ENCODE peak calls at places on chromosomes 1 and 21, in nine cellular contexts. J is DND-41; T is AG20443; I is fibroblast of lung; E is glutamatergic neuron; D is ELR; S is stimulated activated CD4-positive, alpha-beta T cell treated with anti-CD3 and anti-CD28 coated beads, Interleukin-2, amount 100 ng/mL, for 48 hours; P is colonic mucosa; O is NCI-H1417. Y is an unnamed sample.

GRCh38 chr1:14626869-14627607 is 28.6 kb downstream of the KAZN start:
- DNase-seq in J (peak), T (peak), I (peak), E (peak), D (no peak), S (no peak), P (peak), O (no peak), Y (no peak)

GRCh38 chr1:232213928-232214327 is 416.0 kb downstream of the SIPA1L2 start:
- DNase-seq in J (no peak), T (no peak), I (no peak), E (no peak), D (no peak), S (no peak), P (no peak), O (no peak), Y (no peak)

GRCh38 chr1:183070923-183071618 is 47.9 kb downstream of the LAMC1 start:
- DNase-seq in J (peak), T (peak), I (peak), E (no peak), D (peak), S (no peak), P (no peak), O (no peak), Y (no peak)

GRCh38 chr1:182507685-182508084 is 57.7 kb downstream of the RGSL1 start:
- DNase-seq in J (no peak), T (no peak), I (no peak), E (no peak), D (no peak), S (no peak), P (peak), O (peak), Y (no peak)

GRCh38 chr1:2330511-2331199 is 60.7 kb downstream of the MORN1 start:
- DNase-seq in J (no peak), T (peak), I (peak), E (no peak), D (peak), S (no peak), P (no peak), O (no peak), Y (no peak)

GRCh38 chr1:231867607-231868006 is 241.0 kb downstream of the DISC1 start:
- DNase-seq in J (no peak), T (no peak), I (peak), E (no peak), D (no peak), S (no peak), P (no peak), O (no peak), Y (no peak)

GRCh38 chr1:98086796-98087195 is 166.0 kb upstream of the DPYD start:
- DNase-seq in J (no peak), T (peak), I (peak), E (no peak), D (peak), S (no peak), P (no peak), O (no peak), Y (no peak)

GRCh38 chr1:53196485-53197271 is at the start of gene CPT2:
- DNase-seq in J (peak), T (peak), I (peak), E (peak), D (peak), S (peak), P (peak), O (peak), Y (peak)

GRCh38 chr1:160858127-160858909 is 4.4 kb downstream of the CD244 start:
- DNase-seq in J (no peak), T (no peak), I (no peak), E (no peak), D (no peak), S (no peak), P (peak), O (peak), Y (no peak)

GRCh38 chr1:18344755-18345154 is 136.0 kb upstream of the KLHDC7A start:
- DNase-seq in J (no peak), T (no peak), I (no peak), E (peak), D (no peak), S (no peak), P (no peak), O (peak), Y (peak)

GRCh38 chr1:234452566-234452965 is 26.4 kb downstream of the TARBP1 start:
- DNase-seq in J (no peak), T (no peak), I (no peak), E (no peak), D (no peak), S (no peak), P (no peak), O (no peak), Y (no peak)

GRCh38 chr1:179175011-179175934 is 54.2 kb downstream of the ABL2 start:
- DNase-seq in J (no peak), T (peak), I (peak), E (no peak), D (peak), S (no peak), P (no peak), O (no peak), Y (no peak)

GRCh38 chr1:230642263-230642959 is at the start of gene COG2:
- DNase-seq in J (peak), T (peak), I (peak), E (peak), D (peak), S (peak), P (peak), O (peak), Y (peak)

GRCh38 chr1:161484613-161485012 is 20.6 kb upstream of the FCGR2A start:
- DNase-seq in J (no peak), T (no peak), I (no peak), E (no peak), D (peak), S (no peak), P (no peak), O (no peak), Y (no peak)

GRCh38 chr21:28761709-28762356 is 230.8 kb downstream of the LTN1 start:
- DNase-seq in J (no peak), T (peak), I (no peak), E (no peak), D (no peak), S (no peak), P (no peak), O (no peak), Y (no peak)

GRCh38 chr1:45499415-45499769 is 481 bp downstream of the CCDC163 start:
- DNase-seq in J (peak), T (no peak), I (no peak), E (no peak), D (peak), S (no peak), P (no peak), O (no peak), Y (no peak)

GRCh38 chr1:55204997-55205396 is 10.2 kb downstream of the USP24 start:
- DNase-seq in J (no peak), T (no peak), I (peak), E (no peak), D (peak), S (no peak), P (no peak), O (no peak), Y (no peak)

GRCh38 chr1:5620997-5621396 is 371.2 kb downstream of the NPHP4 start:
- DNase-seq in J (peak), T (no peak), I (no peak), E (no peak), D (no peak), S (no peak), P (no peak), O (peak), Y (no peak)

GRCh38 chr1:246155923-246156322 is 351.2 kb downstream of the SMYD3 start:
- DNase-seq in J (no peak), T (peak), I (peak), E (no peak), D (peak), S (no peak), P (no peak), O (no peak), Y (no peak)

GRCh38 chr1:112998592-112999235 is 42.7 kb upstream of the SLC16A1 start:
- DNase-seq in J (no peak), T (peak), I (peak), E (no peak), D (no peak), S (no peak), P (no peak), O (no peak), Y (no peak)

GRCh38 chr21:37710555-37711293 is 205.5 kb downstream of the KCNJ6 start:
- DNase-seq in J (no peak), T (no peak), I (peak), E (peak), D (peak), S (no peak), P (no peak), O (no peak), Y (peak)

GRCh38 chr1:11862890-11863289 is 4.1 kb upstream of the NPPB start:
- DNase-seq in J (no peak), T (peak), I (no peak), E (no peak), D (peak), S (no peak), P (no peak), O (no peak), Y (peak)

GRCh38 chr1:156160744-156161181 is 7.4 kb downstream of the SEMA4A start:
- DNase-seq in J (no peak), T (peak), I (peak), E (peak), D (peak), S (peak), P (peak), O (peak), Y (peak)

Y was measured in DMS153.